ENCODE peak calls at places on chromosome 13, in ten cellular contexts. U, I, N, D, P, O, X, G, L and H are unnamed samples.

GRCh38 chr13:31101511-31102170 is 60.1 kb downstream of the HSPH1 start:
- DNase-seq in U (no peak), I (no peak), N (no peak), D (peak; percentile 29), P (no peak), O (no peak), X (no peak), G (no peak), L (no peak), H (no peak)

GRCh38 chr13:94968757-94969086 is 256.4 kb upstream of the SOX21 start:
- DNase-seq in U (no peak), I (no peak), N (no peak), D (no peak), P (no peak), O (no peak), X (no peak), G (no peak), L (no peak), H (no peak)

GRCh38 chr13:103884139-103884723 is 818.0 kb upstream of the SLC10A2 start:
- DNase-seq in U (no peak), I (no peak), N (no peak), D (no peak), P (no peak), O (no peak), X (no peak), G (no peak), L (no peak), H (no peak)

GRCh38 chr13:33392794-33393371 is 107.3 kb upstream of the STARD13 start:
- DNase-seq in U (no peak), I (no peak), N (no peak), D (no peak), P (no peak), O (no peak), X (no peak), G (no peak), L (no peak), H (no peak)

GRCh38 chr13:113187263-113187669 is 21.2 kb downstream of the PCID2 start:
- DNase-seq in U (peak; percentile 72), I (no peak), N (no peak), D (peak; percentile 82), P (no peak), O (peak; percentile 94), X (peak; percentile 13), G (peak; percentile 99), L (peak; percentile 37), H (no peak)

GRCh38 chr13:45627656-45628055 is 12.1 kb upstream of the ERICH6B start:
- DNase-seq in U (no peak), I (no peak), N (no peak), D (no peak), P (no peak), O (no peak), X (no peak), G (no peak), L (no peak), H (no peak)

GRCh38 chr13:98142427-98143156 is at the start of gene FARP1:
- DNase-seq in U (peak; percentile 41), I (peak; percentile 89), N (no peak), D (peak; percentile 79), P (peak; percentile 79), O (peak; percentile 81), X (peak; percentile 87), G (peak; percentile 69), L (peak; percentile 87), H (peak; percentile 77)

GRCh38 chr13:21240586-21240985 is 64.1 kb downstream of the MRPL57 start:
- DNase-seq in U (no peak), I (no peak), N (no peak), D (no peak), P (no peak), O (no peak), X (no peak), G (peak; percentile 54), L (no peak), H (no peak)

GRCh38 chr13:44212633-44213387 is 160.8 kb upstream of the SERP2 start:
- DNase-seq in U (no peak), I (peak; percentile 19), N (no peak), D (no peak), P (no peak), O (no peak), X (no peak), G (peak; percentile 75), L (no peak), H (no peak)

GRCh38 chr13:32881074-32881791 is 135.0 kb upstream of the KL start:
- DNase-seq in U (no peak), I (no peak), N (no peak), D (no peak), P (no peak), O (no peak), X (no peak), G (peak; percentile 51), L (no peak), H (no peak)

GRCh38 chr13:102555914-102556553 is 40.8 kb upstream of the TPP2 start:
- DNase-seq in U (no peak), I (peak; percentile 74), N (no peak), D (no peak), P (no peak), O (no peak), X (no peak), G (peak; percentile 66), L (no peak), H (peak; percentile 26)

GRCh38 chr13:25846227-25846984 is 205.4 kb downstream of the SHISA2 start:
- DNase-seq in U (no peak), I (no peak), N (no peak), D (no peak), P (no peak), O (no peak), X (no peak), G (no peak), L (no peak), H (no peak)

GRCh38 chr13:19587635-19588300 is 26.4 kb upstream of the TPTE2 start:
- DNase-seq in U (peak; percentile 41), I (peak; percentile 62), N (no peak), D (no peak), P (no peak), O (no peak), X (peak; percentile 5), G (peak; percentile 78), L (peak; percentile 12), H (peak; percentile 48)

GRCh38 chr13:65472336-65472735 is 1757.8 kb downstream of the PCDH9 start:
- DNase-seq in U (no peak), I (no peak), N (no peak), D (no peak), P (no peak), O (no peak), X (no peak), G (peak; percentile 22), L (no peak), H (no peak)

DNA sequence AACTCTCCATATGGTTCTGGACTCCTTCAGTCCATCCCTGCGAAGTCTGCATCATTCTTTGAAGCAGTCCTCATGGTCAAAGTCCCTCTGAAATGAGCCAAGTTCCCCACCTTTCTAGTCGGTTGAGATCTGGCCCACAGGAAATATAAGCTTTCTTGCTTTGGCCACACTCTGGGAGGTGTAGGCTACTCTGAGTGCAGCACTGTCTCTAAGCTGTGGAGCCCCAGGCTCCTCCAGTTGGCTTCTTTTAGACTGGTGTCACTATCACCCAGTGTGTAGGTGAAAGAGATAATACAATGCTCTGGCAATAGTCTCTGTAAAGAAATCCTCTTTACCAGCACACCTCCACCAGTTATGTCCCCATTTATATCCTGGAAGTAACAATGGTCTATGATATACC is 486.5 kb upstream of the KLF12 start:
- DNase-seq in U (no peak), I (no peak), N (no peak), D (no peak), P (no peak), O (no peak), X (no peak), G (no peak), L (no peak), H (no peak)
- TF ChIP-seq CTCF in U (no peak), I (no peak), N (no peak), D (no peak), P (no peak), O (no peak), X (no peak), G (no peak), L (no peak), H (no peak)

DNA sequence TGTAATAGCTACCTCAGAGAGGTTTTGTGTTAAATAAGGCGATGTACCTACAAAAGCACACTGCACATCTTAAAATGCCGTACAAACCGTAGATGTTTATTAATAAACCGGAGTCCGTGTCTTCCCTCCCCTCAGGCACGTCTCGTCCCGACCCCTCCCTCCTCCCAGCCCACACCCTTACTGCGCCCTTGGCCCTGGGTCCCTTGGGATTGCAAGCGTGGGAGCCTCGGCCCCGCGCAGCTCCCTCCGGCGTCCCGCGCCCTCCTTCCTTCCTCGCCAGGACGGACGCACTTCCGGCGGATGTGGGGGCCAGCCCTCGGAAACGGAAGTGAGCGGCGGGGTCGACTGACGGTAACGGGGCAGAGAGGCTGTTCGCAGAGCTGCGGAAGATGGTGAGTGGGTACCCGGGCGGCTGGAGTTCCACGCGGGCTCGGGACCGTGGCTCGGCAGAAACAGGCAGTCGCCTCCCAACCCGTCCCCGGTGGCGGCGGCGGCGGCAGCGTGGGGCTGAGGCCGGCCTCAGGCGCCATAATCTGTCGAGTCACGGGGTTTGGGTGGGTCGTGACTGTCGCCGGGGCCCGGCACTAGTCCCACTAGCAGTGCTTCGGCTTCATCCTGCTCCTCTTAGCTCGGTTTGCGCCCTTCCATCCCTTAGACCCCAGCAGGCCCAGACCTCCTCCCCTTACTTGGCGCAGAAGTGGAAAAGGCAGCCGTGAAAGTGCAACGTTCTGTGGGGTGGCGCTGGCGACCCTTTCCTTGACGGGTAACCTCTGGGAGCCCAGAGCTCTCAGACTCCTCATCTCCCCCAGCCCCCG is at the start of gene POMP:
- DNase-seq in U (peak; percentile 90), I (peak; percentile 94), N (peak; percentile 88), D (peak; percentile 96), P (peak; percentile 80), O (peak; percentile 98), X (peak; percentile 93), G (peak; percentile 96), L (peak; percentile 87), H (peak; percentile 94)
- TF ChIP-seq CTCF in U (no peak), I (no peak), N (no peak), D (no peak), P (no peak), O (no peak), X (no peak), G (peak; percentile 10), L (no peak), H (no peak)

DNA sequence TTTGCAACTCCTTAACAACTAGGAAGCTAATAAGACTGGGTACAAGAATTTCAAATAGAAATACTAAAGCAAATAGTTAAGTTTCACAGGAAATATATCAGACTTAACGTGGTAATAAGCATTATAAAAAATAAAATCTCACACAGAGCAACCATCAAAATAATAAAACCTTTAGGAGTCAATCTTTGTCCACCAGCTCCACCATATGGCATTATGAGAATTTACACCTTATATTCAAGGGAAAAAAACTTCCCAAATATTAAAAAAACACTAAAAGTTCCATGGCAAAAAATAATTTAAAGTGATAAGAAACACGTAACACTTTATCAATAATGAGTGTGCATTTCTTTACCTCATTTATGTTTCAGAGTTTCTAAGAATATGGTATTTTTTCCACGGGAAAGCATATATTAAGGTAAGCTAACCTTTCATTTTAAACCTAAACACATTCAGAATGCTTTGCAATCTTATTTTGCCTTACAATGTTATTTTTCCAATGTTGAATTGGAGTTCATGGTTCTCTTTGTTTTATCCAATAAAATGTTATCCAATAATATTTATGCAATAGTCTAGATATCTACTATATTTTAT is 423.2 kb upstream of the SGCG start:
- DNase-seq in U (no peak), I (peak; percentile 24), N (no peak), D (no peak), P (no peak), O (no peak), X (no peak), G (peak; percentile 11), L (no peak), H (no peak)
- TF ChIP-seq CTCF in U (peak; percentile 23), I (no peak), N (no peak), D (peak; percentile 38), P (no peak), O (no peak), X (peak; percentile 17), G (peak; percentile 8), L (peak; percentile 20), H (no peak)

GRCh38 chr13:79340490-79340889 is 65.6 kb downstream of the RBM26 start:
- DNase-seq in U (no peak), I (no peak), N (no peak), D (no peak), P (no peak), O (no peak), X (no peak), G (peak; percentile 4), L (no peak), H (no peak)
- TF ChIP-seq CTCF in U (no peak), I (no peak), N (no peak), D (no peak), P (no peak), O (no peak), X (no peak), G (no peak), L (no peak), H (no peak)